ENCODE peak calls at places on chromosomes 11 and 22, in four cellular contexts. E, L, M and T are unnamed samples.
A peak's percentile ranks its signal among the peaks of the same experiment; 100 is the strongest.

GRCh38 chr11:128238521-128239222 is 348.7 kb downstream of the ETS1 start:
- DNase-seq in M (no peak), L (no peak), E (no peak), T (no peak)

GRCh38 chr11:46410021-46410420 is 18.4 kb upstream of the CHRM4 start:
- DNase-seq in L (no peak), M (no peak), E (no peak), T (no peak)

GRCh38 chr11:116582621-116583020 is 190.2 kb downstream of the BUD13 start:
- DNase-seq in M (no peak), E (no peak), L (no peak), T (no peak)

GRCh38 chr22:26016916-26017315 is 152.3 kb upstream of the SEZ6L start:
- DNase-seq in M (no peak), E (no peak), L (no peak), T (no peak)

GRCh38 chr11:37755526-37755925 is 1157.5 kb upstream of the RAG2 start:
- DNase-seq in E (no peak), M (no peak), L (no peak), T (no peak)

GRCh38 chr11:94649925-94650623 is 82.9 kb downstream of the PIWIL4 start:
- DNase-seq in M (no peak), L (no peak), E (no peak), T (no peak)

GRCh38 chr11:30919389-30920172 is 333.4 kb upstream of the MPPED2 start:
- DNase-seq in M (no peak), E (no peak), L (no peak), T (no peak)

GRCh38 chr11:66126808-66127555 is 56.9 kb downstream of the PACS1 start:
- DNase-seq in M (no peak), E (peak; percentile 41), L (peak; percentile 64), T (no peak)

GRCh38 chr11:12704049-12704448 is 29.8 kb downstream of the TEAD1 start:
- DNase-seq in L (no peak), E (no peak), M (no peak), T (no peak)

GRCh38 chr22:31093956-31094622 is 13.0 kb downstream of the SMTN start:
- DNase-seq in E (no peak), M (no peak), L (peak; percentile 52), T (no peak)

GRCh38 chr11:34988294-34989255 is 72.2 kb downstream of the PDHX start:
- DNase-seq in M (no peak), L (no peak), E (no peak), T (no peak)

GRCh38 chr11:99015634-99016454 is 4.9 kb upstream of the CNTN5 start:
- DNase-seq in E (no peak), M (peak; percentile 52), L (no peak), T (peak; percentile 76)

GRCh38 chr11:37704791-37705190 is 1106.8 kb upstream of the RAG2 start:
- DNase-seq in E (no peak), L (no peak), M (no peak), T (no peak)

GRCh38 chr22:44584256-44584902 is 86.3 kb upstream of the RTL6 start:
- DNase-seq in M (peak; percentile 18), E (no peak), L (no peak), T (no peak)

GRCh38 chr11:88402192-88402715 is 64.7 kb upstream of the CTSC start:
- DNase-seq in L (no peak), M (no peak), E (no peak), T (no peak)

GRCh38 chr11:116136987-116137674 is 632.9 kb upstream of the CADM1 start:
- DNase-seq in E (no peak), M (no peak), L (no peak), T (no peak)

GRCh38 chr11:124402326-124402922 is 3.6 kb upstream of the OR8B3 start:
- DNase-seq in M (no peak), L (peak; percentile 49), E (peak; percentile 59), T (peak; percentile 84)

GRCh38 chr22:31962392-31963113 is 18.2 kb downstream of the YWHAH start:
- DNase-seq in L (no peak), E (no peak), M (no peak), T (no peak)

GRCh38 chr11:70176940-70177689 is 26.0 kb upstream of the FADD start:
- DNase-seq in E (peak; percentile 56), M (no peak), L (no peak), T (peak; percentile 24)

GRCh38 chr11:71927813-71928738 is at the start of gene XNDC1N:
- DNase-seq in M (peak; percentile 98), E (peak; percentile 54), L (peak; percentile 57), T (peak; percentile 88)

GRCh38 chr11:2533642-2534115 is 88.9 kb downstream of the KCNQ1 start:
- DNase-seq in M (no peak), L (peak; percentile 82), E (no peak), T (peak; percentile 43)

GRCh38 chr11:60121259-60121658 is 32.8 kb downstream of the MS4A2 start:
- DNase-seq in E (no peak), M (no peak), L (no peak), T (no peak)

GRCh38 chr11:31641477-31642062 is 132.0 kb downstream of the ELP4 start:
- DNase-seq in E (no peak), M (peak; percentile 29), L (no peak), T (peak; percentile 54)

GRCh38 chr22:50581950-50582561 is 593 bp downstream of the CHKB start:
- DNase-seq in E (peak; percentile 19), L (no peak), M (no peak), T (peak; percentile 36)

GRCh38 chr22:44583854-44584253 is 85.8 kb upstream of the RTL6 start:
- DNase-seq in L (no peak), E (no peak), M (no peak), T (no peak)

GRCh38 chr11:76626921-76627391 is 43.6 kb downstream of the LRRC32 start:
- DNase-seq in E (peak; percentile 41), L (peak; percentile 41), M (no peak), T (no peak)

GRCh38 chr11:25453471-25453870 is 878.5 kb upstream of the ANO3 start:
- DNase-seq in L (no peak), E (no peak), M (no peak), T (no peak)

GRCh38 chr11:118436639-118437045 is 350 bp downstream of the KMT2A start:
- DNase-seq in L (peak; percentile 51), M (no peak), E (peak; percentile 24), T (peak; percentile 54)

GRCh38 chr22:26276530-26277200 is 107.4 kb downstream of the SEZ6L start:
- DNase-seq in E (no peak), L (no peak), M (no peak), T (no peak)

GRCh38 chr22:43393132-43393844 is 18.5 kb upstream of the MPPED1 start:
- DNase-seq in E (no peak), L (no peak), M (no peak), T (no peak)

GRCh38 chr11:124887667-124888013 is 10.0 kb downstream of the ROBO4 start:
- DNase-seq in L (no peak), M (no peak), E (no peak), T (no peak)

GRCh38 chr11:14972581-14973490 is 685 bp upstream of the CALCA start:
- DNase-seq in E (no peak), L (no peak), M (peak; percentile 72), T (no peak)

GRCh38 chr11:11391796-11392195 is 38.7 kb upstream of the CSNK2A3 start:
- DNase-seq in L (no peak), M (no peak), E (no peak), T (peak; percentile 15)

GRCh38 chr11:73384871-73385692 is 8.9 kb downstream of the RELT start:
- DNase-seq in L (peak; percentile 67), E (no peak), M (no peak), T (no peak)

GRCh38 chr11:8744423-8744822 is 61.8 kb downstream of the RPL27A start:
- DNase-seq in M (no peak), L (no peak), E (no peak), T (peak; percentile 32)

GRCh38 chr11:102283088-102283487 is 34.2 kb upstream of the BIRC3 start:
- DNase-seq in M (no peak), L (no peak), E (no peak), T (no peak)

GRCh38 chr22:49882519-49883293 is 29.1 kb downstream of the ZBED4 start:
- DNase-seq in M (no peak), L (no peak), E (no peak), T (no peak)

GRCh38 chr11:84922836-84923235 is 704.3 kb downstream of the DLG2 start:
- DNase-seq in L (no peak), E (no peak), M (peak; percentile 40), T (no peak)

GRCh38 chr11:134657631-134658030 is 245.6 kb upstream of the B3GAT1 start:
- DNase-seq in E (no peak), M (no peak), L (peak; percentile 32), T (no peak)